ENCODE peak calls at places on chromosome 9, in nine cellular contexts. One of them, this sample, is unnamed.

GRCh38 chr9:6566409-6567139 is 79.0 kb downstream of the GLDC start:
- DNase-seq in left ventricle myocardium inferior: no peak
- DNase-seq in OCI-LY7: no peak
- DNase-seq in CD8-positive, alpha-beta T cell: no peak
- DNase-seq in esophagus muscularis mucosa: no peak
- DNase-seq in HCT116: peak; percentile 95
- DNase-seq in CD4-positive, alpha-beta T cell: no peak
- DNase-seq in prostate gland: no peak
- DNase-seq in endothelial cell of umbilical vein: peak; percentile 98
- DNase-seq in this sample: no peak

GRCh38 chr9:114995681-114996221 is 65.4 kb upstream of the TNFSF8 start:
- DNase-seq in left ventricle myocardium inferior: peak; percentile 70
- DNase-seq in OCI-LY7: no peak
- DNase-seq in CD8-positive, alpha-beta T cell: no peak
- DNase-seq in esophagus muscularis mucosa: peak; percentile 75
- DNase-seq in HCT116: no peak
- DNase-seq in CD4-positive, alpha-beta T cell: no peak
- DNase-seq in prostate gland: no peak
- DNase-seq in endothelial cell of umbilical vein: no peak
- DNase-seq in this sample: no peak

GRCh38 chr9:5453673-5454072 is 3.3 kb downstream of the CD274 start:
- DNase-seq in left ventricle myocardium inferior: no peak
- DNase-seq in OCI-LY7: no peak
- DNase-seq in CD8-positive, alpha-beta T cell: no peak
- DNase-seq in esophagus muscularis mucosa: no peak
- DNase-seq in HCT116: no peak
- DNase-seq in CD4-positive, alpha-beta T cell: no peak
- DNase-seq in prostate gland: no peak
- DNase-seq in endothelial cell of umbilical vein: no peak
- DNase-seq in this sample: no peak

GRCh38 chr9:72875221-72875620 is 77.6 kb downstream of the ALDH1A1 start:
- DNase-seq in left ventricle myocardium inferior: no peak
- DNase-seq in OCI-LY7: no peak
- DNase-seq in CD8-positive, alpha-beta T cell: no peak
- DNase-seq in esophagus muscularis mucosa: no peak
- DNase-seq in HCT116: no peak
- DNase-seq in CD4-positive, alpha-beta T cell: no peak
- DNase-seq in prostate gland: no peak
- DNase-seq in endothelial cell of umbilical vein: no peak
- DNase-seq in this sample: no peak

GRCh38 chr9:70123695-70124094 is 80.0 kb downstream of the MAMDC2 start:
- DNase-seq in left ventricle myocardium inferior: no peak
- DNase-seq in OCI-LY7: no peak
- DNase-seq in CD8-positive, alpha-beta T cell: no peak
- DNase-seq in esophagus muscularis mucosa: no peak
- DNase-seq in HCT116: no peak
- DNase-seq in CD4-positive, alpha-beta T cell: no peak
- DNase-seq in prostate gland: no peak
- DNase-seq in endothelial cell of umbilical vein: no peak
- DNase-seq in this sample: no peak

GRCh38 chr9:115264333-115264732 is 146.4 kb upstream of the TNC start:
- DNase-seq in left ventricle myocardium inferior: no peak
- DNase-seq in OCI-LY7: no peak
- DNase-seq in CD8-positive, alpha-beta T cell: no peak
- DNase-seq in esophagus muscularis mucosa: no peak
- DNase-seq in HCT116: no peak
- DNase-seq in CD4-positive, alpha-beta T cell: no peak
- DNase-seq in prostate gland: no peak
- DNase-seq in endothelial cell of umbilical vein: no peak
- DNase-seq in this sample: no peak

GRCh38 chr9:110389148-110389783 is 51.6 kb upstream of the TXNDC8 start:
- DNase-seq in left ventricle myocardium inferior: no peak
- DNase-seq in OCI-LY7: no peak
- DNase-seq in CD8-positive, alpha-beta T cell: no peak
- DNase-seq in esophagus muscularis mucosa: no peak
- DNase-seq in HCT116: no peak
- DNase-seq in CD4-positive, alpha-beta T cell: no peak
- DNase-seq in prostate gland: no peak
- DNase-seq in endothelial cell of umbilical vein: no peak
- DNase-seq in this sample: no peak

GRCh38 chr9:70043689-70044449 is at the start of gene MAMDC2:
- DNase-seq in left ventricle myocardium inferior: peak; percentile 76
- DNase-seq in OCI-LY7: no peak
- DNase-seq in CD8-positive, alpha-beta T cell: no peak
- DNase-seq in esophagus muscularis mucosa: peak; percentile 92
- DNase-seq in HCT116: no peak
- DNase-seq in CD4-positive, alpha-beta T cell: no peak
- DNase-seq in prostate gland: no peak
- DNase-seq in endothelial cell of umbilical vein: peak; percentile 36
- DNase-seq in this sample: peak; percentile 72

GRCh38 chr9:1018121-1018520 is 32.0 kb upstream of the DMRT2 start:
- DNase-seq in left ventricle myocardium inferior: no peak
- DNase-seq in OCI-LY7: peak; percentile 61
- DNase-seq in CD8-positive, alpha-beta T cell: no peak
- DNase-seq in esophagus muscularis mucosa: no peak
- DNase-seq in HCT116: peak; percentile 13
- DNase-seq in CD4-positive, alpha-beta T cell: no peak
- DNase-seq in prostate gland: no peak
- DNase-seq in endothelial cell of umbilical vein: no peak
- DNase-seq in this sample: no peak

GRCh38 chr9:27385606-27386005 is 88.7 kb upstream of the EQTN start:
- DNase-seq in left ventricle myocardium inferior: no peak
- DNase-seq in OCI-LY7: no peak
- DNase-seq in CD8-positive, alpha-beta T cell: no peak
- DNase-seq in esophagus muscularis mucosa: no peak
- DNase-seq in HCT116: no peak
- DNase-seq in CD4-positive, alpha-beta T cell: no peak
- DNase-seq in prostate gland: peak; percentile 36
- DNase-seq in endothelial cell of umbilical vein: no peak
- DNase-seq in this sample: no peak

GRCh38 chr9:80899208-80899607 is 790.1 kb downstream of the TLE1 start:
- DNase-seq in left ventricle myocardium inferior: no peak
- DNase-seq in OCI-LY7: no peak
- DNase-seq in CD8-positive, alpha-beta T cell: no peak
- DNase-seq in esophagus muscularis mucosa: no peak
- DNase-seq in HCT116: no peak
- DNase-seq in CD4-positive, alpha-beta T cell: no peak
- DNase-seq in prostate gland: no peak
- DNase-seq in endothelial cell of umbilical vein: no peak
- DNase-seq in this sample: no peak

GRCh38 chr9:101229606-101230005 is 155.2 kb downstream of the BAAT start:
- DNase-seq in left ventricle myocardium inferior: no peak
- DNase-seq in OCI-LY7: no peak
- DNase-seq in CD8-positive, alpha-beta T cell: no peak
- DNase-seq in esophagus muscularis mucosa: no peak
- DNase-seq in HCT116: no peak
- DNase-seq in CD4-positive, alpha-beta T cell: no peak
- DNase-seq in prostate gland: no peak
- DNase-seq in endothelial cell of umbilical vein: no peak
- DNase-seq in this sample: no peak

GRCh38 chr9:124267271-124267807 is 9.6 kb downstream of the NEK6 start:
- DNase-seq in left ventricle myocardium inferior: no peak
- DNase-seq in OCI-LY7: peak; percentile 53
- DNase-seq in CD8-positive, alpha-beta T cell: no peak
- DNase-seq in esophagus muscularis mucosa: no peak
- DNase-seq in HCT116: no peak
- DNase-seq in CD4-positive, alpha-beta T cell: no peak
- DNase-seq in prostate gland: peak; percentile 95
- DNase-seq in endothelial cell of umbilical vein: peak; percentile 89
- DNase-seq in this sample: peak; percentile 58

GRCh38 chr9:127204771-127205470 is 59.7 kb upstream of the GARNL3 start:
- DNase-seq in left ventricle myocardium inferior: peak; percentile 20
- DNase-seq in OCI-LY7: peak; percentile 35
- DNase-seq in CD8-positive, alpha-beta T cell: no peak
- DNase-seq in esophagus muscularis mucosa: no peak
- DNase-seq in HCT116: no peak
- DNase-seq in CD4-positive, alpha-beta T cell: no peak
- DNase-seq in prostate gland: no peak
- DNase-seq in endothelial cell of umbilical vein: no peak
- DNase-seq in this sample: peak; percentile 68
- TF ChIP-seq CTCF in left ventricle myocardium inferior: peak; percentile 41
- TF ChIP-seq CTCF in OCI-LY7: peak; percentile 66
- TF ChIP-seq CTCF in CD8-positive, alpha-beta T cell: no peak
- TF ChIP-seq CTCF in esophagus muscularis mucosa: peak; percentile 19
- TF ChIP-seq CTCF in HCT116: peak; percentile 44
- TF ChIP-seq CTCF in CD4-positive, alpha-beta T cell: no peak
- TF ChIP-seq CTCF in prostate gland: peak; percentile 11
- TF ChIP-seq CTCF in endothelial cell of umbilical vein: peak; percentile 21
- TF ChIP-seq CTCF in this sample: peak; percentile 29

GRCh38 chr9:94932647-94933415 is 206.3 kb downstream of the AOPEP start:
- DNase-seq in left ventricle myocardium inferior: no peak
- DNase-seq in OCI-LY7: no peak
- DNase-seq in CD8-positive, alpha-beta T cell: no peak
- DNase-seq in esophagus muscularis mucosa: no peak
- DNase-seq in HCT116: no peak
- DNase-seq in CD4-positive, alpha-beta T cell: no peak
- DNase-seq in prostate gland: no peak
- DNase-seq in endothelial cell of umbilical vein: no peak
- DNase-seq in this sample: no peak
- H3K27ac ChIP-seq in left ventricle myocardium inferior: peak overlapping the region; percentile 77
- H3K27ac ChIP-seq in OCI-LY7: no peak overlapping the region
- H3K27ac ChIP-seq in CD8-positive, alpha-beta T cell: no peak overlapping the region
- H3K27ac ChIP-seq in esophagus muscularis mucosa: no peak overlapping the region
- H3K27ac ChIP-seq in HCT116: no peak overlapping the region
- H3K27ac ChIP-seq in CD4-positive, alpha-beta T cell: no peak overlapping the region
- H3K27ac ChIP-seq in prostate gland: no peak overlapping the region
- H3K27ac ChIP-seq in endothelial cell of umbilical vein: no peak overlapping the region
- H3K27ac ChIP-seq in this sample: peak overlapping the region; percentile 36

GRCh38 chr9:22813520-22813919 is 366.9 kb downstream of the DMRTA1 start:
- DNase-seq in left ventricle myocardium inferior: no peak
- DNase-seq in OCI-LY7: peak; percentile 35
- DNase-seq in CD8-positive, alpha-beta T cell: no peak
- DNase-seq in esophagus muscularis mucosa: no peak
- DNase-seq in HCT116: no peak
- DNase-seq in CD4-positive, alpha-beta T cell: no peak
- DNase-seq in prostate gland: no peak
- DNase-seq in endothelial cell of umbilical vein: peak; percentile 37
- DNase-seq in this sample: no peak
- TF ChIP-seq CTCF in left ventricle myocardium inferior: no peak
- TF ChIP-seq CTCF in OCI-LY7: peak; percentile 72
- TF ChIP-seq CTCF in CD8-positive, alpha-beta T cell: no peak
- TF ChIP-seq CTCF in esophagus muscularis mucosa: no peak
- TF ChIP-seq CTCF in HCT116: no peak
- TF ChIP-seq CTCF in CD4-positive, alpha-beta T cell: no peak
- TF ChIP-seq CTCF in prostate gland: peak; percentile 44
- TF ChIP-seq CTCF in endothelial cell of umbilical vein: peak; percentile 12
- TF ChIP-seq CTCF in this sample: peak; percentile 14

GRCh38 chr9:89496645-89497044 is 1.3 kb downstream of the SEMA4D start:
- DNase-seq in left ventricle myocardium inferior: no peak
- DNase-seq in OCI-LY7: no peak
- DNase-seq in CD8-positive, alpha-beta T cell: peak; percentile 43
- DNase-seq in esophagus muscularis mucosa: no peak
- DNase-seq in HCT116: no peak
- DNase-seq in CD4-positive, alpha-beta T cell: no peak
- DNase-seq in prostate gland: no peak
- DNase-seq in endothelial cell of umbilical vein: no peak
- DNase-seq in this sample: no peak
- H3K27ac ChIP-seq in left ventricle myocardium inferior: no peak overlapping the region
- H3K27ac ChIP-seq in OCI-LY7: no peak overlapping the region
- H3K27ac ChIP-seq in CD8-positive, alpha-beta T cell: peak overlapping the region; percentile 77
- H3K27ac ChIP-seq in esophagus muscularis mucosa: peak overlapping the region; percentile 13
- H3K27ac ChIP-seq in HCT116: peak overlapping the region; percentile 61
- H3K27ac ChIP-seq in CD4-positive, alpha-beta T cell: peak overlapping the region; percentile 66
- H3K27ac ChIP-seq in prostate gland: peak overlapping the region; percentile 66
- H3K27ac ChIP-seq in endothelial cell of umbilical vein: no peak overlapping the region
- H3K27ac ChIP-seq in this sample: peak overlapping the region; percentile 90

DNA sequence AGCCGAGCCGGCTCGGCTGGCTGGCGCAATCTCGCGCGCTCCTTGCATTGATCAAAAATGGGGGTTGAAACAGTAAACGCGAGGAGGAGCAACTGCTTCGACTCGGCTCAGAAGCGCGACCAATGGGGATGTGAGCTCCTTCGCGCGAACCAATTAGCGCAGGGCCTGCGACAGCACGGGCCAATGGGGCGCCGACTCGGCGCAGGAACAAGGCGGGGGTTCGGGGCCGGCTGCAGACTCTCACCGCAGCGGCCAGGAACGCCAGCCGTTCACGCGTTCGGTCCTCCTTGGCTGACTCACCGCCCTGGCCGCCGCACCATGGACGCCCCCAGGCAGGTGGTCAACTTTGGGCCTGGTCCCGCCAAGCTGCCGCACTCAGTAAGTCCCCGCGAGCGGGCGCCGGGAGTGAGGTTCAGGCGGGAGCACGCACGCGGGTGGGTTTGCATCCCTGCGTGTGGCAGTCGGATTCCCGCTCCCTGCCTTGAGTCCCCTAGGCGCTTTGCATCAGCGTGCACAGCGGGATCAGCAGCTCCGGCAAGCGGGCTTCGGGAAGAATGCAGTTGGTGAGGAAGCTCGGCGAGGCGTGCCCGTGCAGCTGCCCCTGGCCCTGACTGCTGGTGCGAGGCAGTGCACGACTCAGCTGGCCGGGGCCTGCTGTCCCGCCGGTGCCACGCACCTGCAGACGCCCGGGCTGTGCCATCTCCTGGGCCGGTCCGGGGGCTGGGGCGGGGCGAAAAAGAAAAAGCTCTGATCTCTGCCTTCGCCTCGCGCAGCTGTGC is at the start of gene PSAT1:
- DNase-seq in left ventricle myocardium inferior: peak; percentile 78
- DNase-seq in OCI-LY7: peak; percentile 98
- DNase-seq in CD8-positive, alpha-beta T cell: peak; percentile 79
- DNase-seq in esophagus muscularis mucosa: no peak
- DNase-seq in HCT116: peak; percentile 93
- DNase-seq in CD4-positive, alpha-beta T cell: peak; percentile 80
- DNase-seq in prostate gland: peak; percentile 90
- DNase-seq in endothelial cell of umbilical vein: peak; percentile 96
- DNase-seq in this sample: peak; percentile 80
- TF ChIP-seq CTCF in left ventricle myocardium inferior: no peak
- TF ChIP-seq CTCF in OCI-LY7: peak; percentile 34
- TF ChIP-seq CTCF in CD8-positive, alpha-beta T cell: no peak
- TF ChIP-seq CTCF in esophagus muscularis mucosa: no peak
- TF ChIP-seq CTCF in HCT116: no peak
- TF ChIP-seq CTCF in CD4-positive, alpha-beta T cell: no peak
- TF ChIP-seq CTCF in prostate gland: no peak
- TF ChIP-seq CTCF in endothelial cell of umbilical vein: peak; percentile 5
- TF ChIP-seq CTCF in this sample: no peak

GRCh38 chr9:26261503-26262330 is 583.5 kb upstream of the TUSC1 start:
- DNase-seq in left ventricle myocardium inferior: no peak
- DNase-seq in OCI-LY7: no peak
- DNase-seq in CD8-positive, alpha-beta T cell: no peak
- DNase-seq in esophagus muscularis mucosa: no peak
- DNase-seq in HCT116: no peak
- DNase-seq in CD4-positive, alpha-beta T cell: no peak
- DNase-seq in prostate gland: no peak
- DNase-seq in endothelial cell of umbilical vein: peak; percentile 93
- DNase-seq in this sample: no peak
- H3K27ac ChIP-seq in left ventricle myocardium inferior: no peak overlapping the region
- H3K27ac ChIP-seq in OCI-LY7: no peak overlapping the region
- H3K27ac ChIP-seq in CD8-positive, alpha-beta T cell: no peak overlapping the region
- H3K27ac ChIP-seq in esophagus muscularis mucosa: no peak overlapping the region
- H3K27ac ChIP-seq in HCT116: no peak overlapping the region
- H3K27ac ChIP-seq in CD4-positive, alpha-beta T cell: no peak overlapping the region
- H3K27ac ChIP-seq in prostate gland: no peak overlapping the region
- H3K27ac ChIP-seq in endothelial cell of umbilical vein: peak overlapping the region; percentile 86
- H3K27ac ChIP-seq in this sample: no peak overlapping the region

DNA sequence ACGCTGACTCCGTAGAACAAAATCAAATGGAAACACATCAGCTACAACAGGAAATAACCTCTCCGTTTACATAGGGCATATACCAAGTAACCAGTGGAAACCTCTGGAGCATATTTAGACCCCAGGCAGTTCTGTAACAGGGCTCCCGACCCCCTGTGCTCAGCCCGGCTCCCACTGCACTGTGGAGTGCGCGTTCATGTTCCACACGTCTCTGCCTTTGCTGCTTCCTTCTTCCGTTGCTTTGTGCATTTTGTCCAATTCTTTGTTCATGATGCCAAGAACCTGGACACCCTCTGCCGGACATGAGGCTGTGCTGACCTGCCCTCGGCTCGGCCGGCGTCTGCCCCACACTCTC is 5.9 kb upstream of the AGPAT2 start:
- DNase-seq in left ventricle myocardium inferior: no peak
- DNase-seq in OCI-LY7: no peak
- DNase-seq in CD8-positive, alpha-beta T cell: no peak
- DNase-seq in esophagus muscularis mucosa: no peak
- DNase-seq in HCT116: no peak
- DNase-seq in CD4-positive, alpha-beta T cell: no peak
- DNase-seq in prostate gland: no peak
- DNase-seq in endothelial cell of umbilical vein: no peak
- DNase-seq in this sample: no peak
- TF ChIP-seq CTCF in left ventricle myocardium inferior: no peak
- TF ChIP-seq CTCF in OCI-LY7: no peak
- TF ChIP-seq CTCF in CD8-positive, alpha-beta T cell: no peak
- TF ChIP-seq CTCF in esophagus muscularis mucosa: no peak
- TF ChIP-seq CTCF in HCT116: no peak
- TF ChIP-seq CTCF in CD4-positive, alpha-beta T cell: no peak
- TF ChIP-seq CTCF in prostate gland: no peak
- TF ChIP-seq CTCF in endothelial cell of umbilical vein: no peak
- TF ChIP-seq CTCF in this sample: no peak